ENCODE peak calls at places on chromosome 11, in five cellular contexts. One of them, this sample, is unnamed.

GRCh38 chr11:105219269-105219668 is 79.7 kb upstream of the CARD18 start:
- DNase-seq in psoas muscle: no peak
- DNase-seq in fibroblast of pulmonary artery: no peak
- DNase-seq in T47D: no peak
- DNase-seq in HAP-1: peak; percentile 17
- DNase-seq in this sample: no peak

GRCh38 chr11:72741429-72741833 is 10.8 kb downstream of the ARAP1 start:
- DNase-seq in HAP-1: no peak
- DNase-seq in T47D: no peak
- DNase-seq in psoas muscle: peak; percentile 63
- DNase-seq in fibroblast of pulmonary artery: no peak
- DNase-seq in this sample: no peak

GRCh38 chr11:95299078-95299611 is 68.1 kb upstream of the SESN3 start:
- DNase-seq in T47D: no peak
- DNase-seq in HAP-1: peak; percentile 25
- DNase-seq in psoas muscle: no peak
- DNase-seq in fibroblast of pulmonary artery: no peak
- DNase-seq in this sample: no peak

GRCh38 chr11:120211522-120212258 is 858 bp downstream of the OAF start:
- DNase-seq in T47D: no peak
- DNase-seq in psoas muscle: no peak
- DNase-seq in fibroblast of pulmonary artery: no peak
- DNase-seq in HAP-1: peak; percentile 31
- DNase-seq in this sample: no peak

GRCh38 chr11:1202154-1202775 is 20.6 kb upstream of the MUC5B start:
- DNase-seq in T47D: no peak
- DNase-seq in psoas muscle: peak; percentile 52
- DNase-seq in HAP-1: no peak
- DNase-seq in fibroblast of pulmonary artery: no peak
- DNase-seq in this sample: no peak

GRCh38 chr11:69912161-69912910 is 93.1 kb upstream of the FGF3 start:
- DNase-seq in fibroblast of pulmonary artery: no peak
- DNase-seq in T47D: no peak
- DNase-seq in HAP-1: no peak
- DNase-seq in psoas muscle: peak; percentile 42
- DNase-seq in this sample: no peak

GRCh38 chr11:20256925-20257324 is 96.7 kb upstream of the DBX1 start:
- DNase-seq in T47D: no peak
- DNase-seq in psoas muscle: no peak
- DNase-seq in HAP-1: no peak
- DNase-seq in fibroblast of pulmonary artery: no peak
- DNase-seq in this sample: no peak

GRCh38 chr11:122440783-122441701 is 214.5 kb upstream of the UBASH3B start:
- DNase-seq in psoas muscle: peak; percentile 67
- DNase-seq in fibroblast of pulmonary artery: peak; percentile 10
- DNase-seq in HAP-1: peak; percentile 29
- DNase-seq in T47D: no peak
- DNase-seq in this sample: no peak

GRCh38 chr11:7672276-7672959 is 882 bp downstream of the CYB5R2 start:
- DNase-seq in fibroblast of pulmonary artery: no peak
- DNase-seq in HAP-1: no peak
- DNase-seq in psoas muscle: no peak
- DNase-seq in T47D: no peak
- DNase-seq in this sample: no peak

GRCh38 chr11:126925321-126926093 is 75.1 kb downstream of the KIRREL3 start:
- DNase-seq in fibroblast of pulmonary artery: no peak
- DNase-seq in psoas muscle: no peak
- DNase-seq in T47D: no peak
- DNase-seq in HAP-1: no peak
- DNase-seq in this sample: no peak

GRCh38 chr11:20081336-20081735 is 78.9 kb downstream of the DBX1 start:
- DNase-seq in psoas muscle: no peak
- DNase-seq in T47D: no peak
- DNase-seq in HAP-1: no peak
- DNase-seq in fibroblast of pulmonary artery: no peak
- DNase-seq in this sample: no peak

GRCh38 chr11:116339306-116339705 is 433.5 kb downstream of the BUD13 start:
- DNase-seq in HAP-1: no peak
- DNase-seq in psoas muscle: no peak
- DNase-seq in T47D: no peak
- DNase-seq in fibroblast of pulmonary artery: no peak
- DNase-seq in this sample: no peak

GRCh38 chr11:43573233-43573632 is 107.3 kb upstream of the HSD17B12 start:
- DNase-seq in fibroblast of pulmonary artery: peak; percentile 29
- DNase-seq in psoas muscle: no peak
- DNase-seq in T47D: peak; percentile 48
- DNase-seq in HAP-1: peak; percentile 64
- DNase-seq in this sample: no peak

GRCh38 chr11:13128381-13128780 is 119.3 kb downstream of the RASSF10 start:
- DNase-seq in fibroblast of pulmonary artery: no peak
- DNase-seq in T47D: no peak
- DNase-seq in psoas muscle: no peak
- DNase-seq in HAP-1: no peak
- DNase-seq in this sample: no peak

GRCh38 chr11:132402056-132402684 is 1031.8 kb downstream of the NTM start:
- DNase-seq in T47D: no peak
- DNase-seq in psoas muscle: no peak
- DNase-seq in fibroblast of pulmonary artery: peak; percentile 40
- DNase-seq in HAP-1: no peak
- DNase-seq in this sample: no peak

GRCh38 chr11:118287006-118287405 is 17.5 kb upstream of the CD3E start:
- DNase-seq in T47D: no peak
- DNase-seq in psoas muscle: no peak
- DNase-seq in HAP-1: no peak
- DNase-seq in fibroblast of pulmonary artery: no peak
- DNase-seq in this sample: no peak

GRCh38 chr11:72598466-72598865 is 75.8 kb downstream of the PDE2A start:
- DNase-seq in T47D: no peak
- DNase-seq in fibroblast of pulmonary artery: no peak
- DNase-seq in psoas muscle: no peak
- DNase-seq in HAP-1: no peak
- DNase-seq in this sample: no peak

GRCh38 chr11:86481399-86481798 is 106.7 kb downstream of the CCDC81 start:
- DNase-seq in HAP-1: no peak
- DNase-seq in psoas muscle: no peak
- DNase-seq in fibroblast of pulmonary artery: no peak
- DNase-seq in T47D: no peak
- DNase-seq in this sample: no peak

GRCh38 chr11:130536106-130537040 is 87.9 kb downstream of the ADAMTS15 start:
- DNase-seq in psoas muscle: no peak
- DNase-seq in fibroblast of pulmonary artery: peak; percentile 34
- DNase-seq in HAP-1: no peak
- DNase-seq in T47D: peak; percentile 75
- DNase-seq in this sample: no peak

GRCh38 chr11:60917267-60917666 is 3.3 kb downstream of the TMEM109 start:
- DNase-seq in HAP-1: no peak
- DNase-seq in psoas muscle: no peak
- DNase-seq in fibroblast of pulmonary artery: no peak
- DNase-seq in T47D: no peak
- DNase-seq in this sample: no peak

GRCh38 chr11:58650496-58650895 is 28.0 kb downstream of the CNTF start:
- DNase-seq in fibroblast of pulmonary artery: no peak
- DNase-seq in T47D: no peak
- DNase-seq in psoas muscle: no peak
- DNase-seq in HAP-1: no peak
- DNase-seq in this sample: no peak

GRCh38 chr11:70381872-70382842 is 16.2 kb upstream of the CTTN start:
- DNase-seq in psoas muscle: no peak
- DNase-seq in HAP-1: no peak
- DNase-seq in fibroblast of pulmonary artery: peak; percentile 60
- DNase-seq in T47D: peak; percentile 26
- DNase-seq in this sample: no peak

GRCh38 chr11:72553748-72554147 is 119.4 kb upstream of the CLPB start:
- DNase-seq in psoas muscle: no peak
- DNase-seq in HAP-1: peak; percentile 43
- DNase-seq in fibroblast of pulmonary artery: peak; percentile 12
- DNase-seq in T47D: peak; percentile 28
- DNase-seq in this sample: no peak

GRCh38 chr11:17531818-17532131 is 12.4 kb downstream of the USH1C start:
- DNase-seq in psoas muscle: no peak
- DNase-seq in HAP-1: no peak
- DNase-seq in T47D: no peak
- DNase-seq in fibroblast of pulmonary artery: peak; percentile 40
- DNase-seq in this sample: no peak

GRCh38 chr11:120055646-120056045 is 82.3 kb downstream of the TRIM29 start:
- DNase-seq in T47D: peak; percentile 21
- DNase-seq in psoas muscle: no peak
- DNase-seq in HAP-1: peak; percentile 29
- DNase-seq in fibroblast of pulmonary artery: peak; percentile 8
- DNase-seq in this sample: no peak

GRCh38 chr11:92978226-92979111 is 9.0 kb downstream of the MTNR1B start:
- DNase-seq in T47D: no peak
- DNase-seq in fibroblast of pulmonary artery: no peak
- DNase-seq in HAP-1: no peak
- DNase-seq in psoas muscle: no peak
- DNase-seq in this sample: peak; percentile 34

GRCh38 chr11:129315781-129316579 is 59.7 kb upstream of the BARX2 start:
- DNase-seq in HAP-1: no peak
- DNase-seq in T47D: peak; percentile 99
- DNase-seq in fibroblast of pulmonary artery: no peak
- DNase-seq in psoas muscle: no peak
- DNase-seq in this sample: peak; percentile 47

GRCh38 chr11:57791321-57792059 is 29.9 kb downstream of the CTNND1 start:
- DNase-seq in HAP-1: no peak
- DNase-seq in psoas muscle: no peak
- DNase-seq in fibroblast of pulmonary artery: no peak
- DNase-seq in T47D: no peak
- DNase-seq in this sample: no peak

GRCh38 chr11:70531281-70532065 is 133.1 kb downstream of the CTTN start:
- DNase-seq in fibroblast of pulmonary artery: no peak
- DNase-seq in T47D: no peak
- DNase-seq in HAP-1: no peak
- DNase-seq in psoas muscle: peak; percentile 37
- DNase-seq in this sample: no peak

GRCh38 chr11:125990244-125990643 is 44.4 kb downstream of the VSIG10L2 start:
- DNase-seq in HAP-1: no peak
- DNase-seq in fibroblast of pulmonary artery: peak; percentile 44
- DNase-seq in psoas muscle: no peak
- DNase-seq in T47D: no peak
- DNase-seq in this sample: peak; percentile 15

GRCh38 chr11:123509737-123510578 is 79.9 kb downstream of the GRAMD1B start:
- DNase-seq in psoas muscle: no peak
- DNase-seq in fibroblast of pulmonary artery: peak; percentile 81
- DNase-seq in T47D: no peak
- DNase-seq in HAP-1: no peak
- DNase-seq in this sample: no peak

GRCh38 chr11:130874955-130875531 is 41.2 kb downstream of the SNX19 start:
- DNase-seq in fibroblast of pulmonary artery: no peak
- DNase-seq in HAP-1: no peak
- DNase-seq in T47D: no peak
- DNase-seq in psoas muscle: no peak
- DNase-seq in this sample: no peak

GRCh38 chr11:120554771-120555432 is 43.4 kb downstream of the GRIK4 start:
- DNase-seq in psoas muscle: no peak
- DNase-seq in HAP-1: no peak
- DNase-seq in fibroblast of pulmonary artery: no peak
- DNase-seq in T47D: no peak
- DNase-seq in this sample: no peak

GRCh38 chr11:64971421-64972233 is at the start of gene MAJIN:
- DNase-seq in T47D: no peak
- DNase-seq in fibroblast of pulmonary artery: peak; percentile 81
- DNase-seq in psoas muscle: peak; percentile 95
- DNase-seq in HAP-1: no peak
- DNase-seq in this sample: peak; percentile 35

This sample was measured in LNCaP clone FGC.